ENCODE peak calls at places on chromosomes 2 and 18, in five cellular contexts. Q is posterior vena cava; G is mesothelial cell of epicardium; P is stimulated activated CD4-positive, alpha-beta T cell treated with anti-CD3 and anti-CD28 coated beads, TNF-alpha, amount 100 ng/mL, for 4 hours; O is CD4-positive, alpha-beta T cell. J is an unnamed sample.

GRCh38 chr2:222545821-222546540 is 109.9 kb downstream of the FARSB start:
- DNase-seq in P (no peak), Q (no peak), G (no peak), O (no peak), J (no peak)

GRCh38 chr2:111930875-111931274 is 32.5 kb downstream of the MERTK start:
- DNase-seq in Q (no peak), P (no peak), G (no peak), O (no peak), J (no peak)

GRCh38 chr2:145961846-145962245 is 1441.9 kb upstream of the ZEB2 start:
- DNase-seq in O (no peak), Q (no peak), G (no peak), P (no peak), J (no peak)

GRCh38 chr2:47026738-47027531 is 111.3 kb upstream of the MCFD2 start:
- DNase-seq in O (no peak), P (no peak), G (no peak), Q (no peak), J (no peak)

GRCh38 chr2:73981081-73981968 is 3.4 kb upstream of the TET3 start:
- DNase-seq in G (no peak), O (no peak), Q (peak; percentile 86), P (no peak), J (no peak)

GRCh38 chr2:152716805-152717241 is 438 bp downstream of the PRPF40A start:
- DNase-seq in Q (no peak), G (no peak), O (no peak), P (no peak), J (no peak)

GRCh38 chr2:162221064-162221463 is 22.2 kb downstream of the FAP start:
- DNase-seq in G (no peak), Q (peak; percentile 91), P (peak; percentile 28), O (peak; percentile 62), J (peak; percentile 39)

GRCh38 chr2:195382186-195382585 is 274.8 kb upstream of the SLC39A10 start:
- DNase-seq in P (peak; percentile 0), G (no peak), Q (no peak), O (peak; percentile 37), J (no peak)

GRCh38 chr2:169815849-169816248 is 8.9 kb downstream of the METTL5 start:
- DNase-seq in G (no peak), P (no peak), Q (no peak), O (no peak), J (no peak)

GRCh38 chr2:148209598-148209997 is 188.7 kb downstream of the MBD5 start:
- DNase-seq in Q (no peak), P (no peak), G (no peak), O (no peak), J (no peak)

GRCh38 chr2:100408941-100409340 is 8.5 kb downstream of the CHST10 start:
- DNase-seq in O (no peak), G (no peak), Q (no peak), P (no peak), J (no peak)

GRCh38 chr18:57352271-57352701 is at the start of gene ST8SIA3:
- DNase-seq in Q (no peak), P (no peak), O (no peak), G (no peak), J (no peak)

GRCh38 chr18:9506046-9506792 is 30.9 kb downstream of the RALBP1 start:
- DNase-seq in G (no peak), P (no peak), Q (no peak), O (no peak), J (no peak)